ENCODE peak calls at places on chromosomes 5 and 9, in six cellular contexts. F, Q, Z, T, V and P are unnamed samples.

GRCh38 chr5:32369542-32370155 is 56.9 kb upstream of the MTMR12 start:
- DNase-seq in F (no peak), Q (no peak), Z (no peak), T (no peak), V (no peak), P (no peak)

GRCh38 chr9:98580956-98581355 is 127.8 kb downstream of the GABBR2 start:
- DNase-seq in F (no peak), Q (no peak), Z (no peak), T (no peak), V (no peak), P (no peak)

GRCh38 chr5:39200081-39200480 is 19.3 kb downstream of the FYB1 start:
- DNase-seq in F (no peak), Q (no peak), Z (no peak), T (no peak), V (no peak), P (no peak)

GRCh38 chr5:132987531-132988408 is 24.3 kb upstream of the AFF4 start:
- DNase-seq in F (no peak), Q (no peak), Z (no peak), T (no peak), V (no peak), P (no peak)

GRCh38 chr9:129422032-129422842 is 198.7 kb downstream of the C9orf50 start:
- DNase-seq in F (no peak), Q (no peak), Z (no peak), T (no peak), V (no peak), P (no peak)

GRCh38 chr5:142846402-142846801 is 76.2 kb downstream of the ARHGAP26 start:
- DNase-seq in F (no peak), Q (no peak), Z (no peak), T (no peak), V (no peak), P (no peak)

GRCh38 chr5:124923131-124923530 is 176.7 kb upstream of the ZNF608 start:
- DNase-seq in F (peak), Q (no peak), Z (no peak), T (no peak), V (peak), P (peak)

GRCh38 chr5:167970002-167970401 is 321.4 kb upstream of the WWC1 start:
- DNase-seq in F (peak), Q (no peak), Z (no peak), T (no peak), V (no peak), P (no peak)

GRCh38 chr5:36944607-36945225 is 68.1 kb downstream of the NIPBL start:
- DNase-seq in F (peak), Q (no peak), Z (no peak), T (no peak), V (peak), P (peak)

GRCh38 chr9:6681147-6681956 is 35.8 kb upstream of the GLDC start:
- DNase-seq in F (peak), Q (peak), Z (peak), T (peak), V (peak), P (peak)

GRCh38 chr5:77864997-77865396 is 88.9 kb upstream of the TBCA start:
- DNase-seq in F (no peak), Q (no peak), Z (no peak), T (peak), V (no peak), P (no peak)

GRCh38 chr5:113336975-113337374 is 97.8 kb downstream of the TSSK1B start:
- DNase-seq in F (peak), Q (peak), Z (no peak), T (no peak), V (peak), P (no peak)

GRCh38 chr9:36738318-36738975 is 165.8 kb downstream of the MELK start:
- DNase-seq in F (peak), Q (no peak), Z (no peak), T (no peak), V (no peak), P (no peak)

GRCh38 chr5:123429993-123430392 is 6.8 kb upstream of the CEP120 start:
- DNase-seq in F (peak), Q (no peak), Z (no peak), T (no peak), V (no peak), P (no peak)

GRCh38 chr9:115814081-115814480 is 339.5 kb upstream of the PAPPA start:
- DNase-seq in F (no peak), Q (no peak), Z (no peak), T (no peak), V (no peak), P (no peak)

GRCh38 chr5:102678267-102679058 is 76.6 kb upstream of the PAM start:
- DNase-seq in F (peak), Q (no peak), Z (no peak), T (no peak), V (no peak), P (no peak)

GRCh38 chr5:172245823-172246222 is 37.7 kb downstream of the UBTD2 start:
- DNase-seq in F (peak), Q (no peak), Z (no peak), T (no peak), V (no peak), P (no peak)

GRCh38 chr9:93683331-93684134 is 107.1 kb downstream of the PHF2 start:
- DNase-seq in F (no peak), Q (no peak), Z (no peak), T (peak), V (no peak), P (no peak)

GRCh38 chr5:73792687-73793320 is 166.8 kb downstream of the ARHGEF28 start:
- DNase-seq in F (peak), Q (peak), Z (peak), T (peak), V (peak), P (peak)

GRCh38 chr5:154611341-154611767 is 133.3 kb upstream of the HAND1 start:
- DNase-seq in F (peak), Q (no peak), Z (no peak), T (no peak), V (no peak), P (no peak)

GRCh38 chr5:122403965-122404364 is 91.9 kb downstream of the SNCAIP start:
- DNase-seq in F (no peak), Q (no peak), Z (no peak), T (no peak), V (peak), P (no peak)

GRCh38 chr5:128036961-128037360 is 46.6 kb upstream of the SLC12A2 start:
- DNase-seq in F (peak), Q (no peak), Z (no peak), T (no peak), V (peak), P (no peak)

GRCh38 chr5:51380603-51381207 is 2.5 kb upstream of the ISL1 start:
- DNase-seq in F (peak), Q (no peak), Z (no peak), T (no peak), V (peak), P (peak)

GRCh38 chr9:121298689-121299112 is 30.7 kb downstream of the GSN start:
- DNase-seq in F (peak), Q (no peak), Z (no peak), T (no peak), V (no peak), P (no peak)

GRCh38 chr9:114207034-114207815 is 51.9 kb downstream of the COL27A1 start:
- DNase-seq in F (peak), Q (peak), Z (peak), T (no peak), V (no peak), P (no peak)

GRCh38 chr9:10045598-10045997 is 567.2 kb downstream of the PTPRD start:
- DNase-seq in F (peak), Q (no peak), Z (no peak), T (no peak), V (peak), P (peak)

GRCh38 chr5:114319236-114319635 is 42.6 kb upstream of the KCNN2 start:
- DNase-seq in F (no peak), Q (no peak), Z (no peak), T (no peak), V (no peak), P (no peak)

GRCh38 chr5:168433982-168434381 is 52.3 kb upstream of the RARS1 start:
- DNase-seq in F (peak), Q (no peak), Z (no peak), T (no peak), V (no peak), P (peak)